ENCODE peak calls at places on chromosomes 6 and 20, in six cellular contexts. One of them, this sample, is unnamed.
A peak's percentile ranks its signal among the peaks of the same experiment; 100 is the strongest.

GRCh38 chr20:59772931-59773913 is 160.2 kb downstream of the SYCP2 start:
- DNase-seq in neural progenitor cell: no peak
- DNase-seq in IMR-90: no peak
- DNase-seq in CD8-positive, alpha-beta T cell: no peak
- DNase-seq in fibroblast of mammary gland: no peak
- DNase-seq in A673: no peak
- DNase-seq in this sample: no peak

GRCh38 chr20:2757001-2757400 is 43.4 kb downstream of the CPXM1 start:
- DNase-seq in neural progenitor cell: no peak
- DNase-seq in IMR-90: no peak
- DNase-seq in CD8-positive, alpha-beta T cell: no peak
- DNase-seq in fibroblast of mammary gland: no peak
- DNase-seq in A673: no peak
- DNase-seq in this sample: no peak

GRCh38 chr6:12077021-12077420 is 64.9 kb downstream of the HIVEP1 start:
- DNase-seq in neural progenitor cell: no peak
- DNase-seq in IMR-90: no peak
- DNase-seq in CD8-positive, alpha-beta T cell: no peak
- DNase-seq in fibroblast of mammary gland: no peak
- DNase-seq in A673: no peak
- DNase-seq in this sample: no peak

GRCh38 chr6:107218142-107218541 is 102.8 kb upstream of the BEND3 start:
- DNase-seq in neural progenitor cell: no peak
- DNase-seq in IMR-90: no peak
- DNase-seq in CD8-positive, alpha-beta T cell: no peak
- DNase-seq in fibroblast of mammary gland: no peak
- DNase-seq in A673: no peak
- DNase-seq in this sample: no peak

GRCh38 chr20:8790442-8791074 is 278.3 kb upstream of the PLCB4 start:
- DNase-seq in neural progenitor cell: peak; percentile 58
- DNase-seq in IMR-90: peak; percentile 60
- DNase-seq in CD8-positive, alpha-beta T cell: no peak
- DNase-seq in fibroblast of mammary gland: peak; percentile 62
- DNase-seq in A673: peak; percentile 62
- DNase-seq in this sample: peak; percentile 74

GRCh38 chr6:33277663-33278391 is 904 bp downstream of the B3GALT4 start:
- DNase-seq in neural progenitor cell: peak; percentile 29
- DNase-seq in IMR-90: no peak
- DNase-seq in CD8-positive, alpha-beta T cell: peak; percentile 39
- DNase-seq in fibroblast of mammary gland: no peak
- DNase-seq in A673: peak; percentile 45
- DNase-seq in this sample: no peak

GRCh38 chr6:150395388-150396009 is 26.7 kb downstream of the IYD start:
- DNase-seq in neural progenitor cell: peak; percentile 80
- DNase-seq in IMR-90: peak; percentile 51
- DNase-seq in CD8-positive, alpha-beta T cell: peak; percentile 17
- DNase-seq in fibroblast of mammary gland: peak; percentile 58
- DNase-seq in A673: peak; percentile 82
- DNase-seq in this sample: peak; percentile 76

GRCh38 chr20:38434310-38434741 is 802 bp downstream of the SNHG17 start:
- DNase-seq in neural progenitor cell: peak; percentile 42
- DNase-seq in IMR-90: peak; percentile 23
- DNase-seq in CD8-positive, alpha-beta T cell: peak; percentile 35
- DNase-seq in fibroblast of mammary gland: no peak
- DNase-seq in A673: peak; percentile 23
- DNase-seq in this sample: peak; percentile 46

GRCh38 chr20:32539063-32539816 is 45.9 kb downstream of the NOL4L start:
- DNase-seq in neural progenitor cell: no peak
- DNase-seq in IMR-90: no peak
- DNase-seq in CD8-positive, alpha-beta T cell: no peak
- DNase-seq in fibroblast of mammary gland: no peak
- DNase-seq in A673: no peak
- DNase-seq in this sample: no peak

GRCh38 chr6:102619585-102619984 is 1226.1 kb downstream of the GRIK2 start:
- DNase-seq in neural progenitor cell: peak; percentile 32
- DNase-seq in IMR-90: peak; percentile 1
- DNase-seq in CD8-positive, alpha-beta T cell: no peak
- DNase-seq in fibroblast of mammary gland: peak; percentile 0
- DNase-seq in A673: peak; percentile 65
- DNase-seq in this sample: peak; percentile 17

GRCh38 chr6:120534954-120535353 is 799.3 kb downstream of the TBC1D32 start:
- DNase-seq in neural progenitor cell: no peak
- DNase-seq in IMR-90: no peak
- DNase-seq in CD8-positive, alpha-beta T cell: no peak
- DNase-seq in fibroblast of mammary gland: no peak
- DNase-seq in A673: no peak
- DNase-seq in this sample: no peak

GRCh38 chr6:32196682-32197616 is 4.5 kb upstream of the GPSM3 start:
- DNase-seq in neural progenitor cell: peak; percentile 29
- DNase-seq in IMR-90: peak; percentile 12
- DNase-seq in CD8-positive, alpha-beta T cell: no peak
- DNase-seq in fibroblast of mammary gland: no peak
- DNase-seq in A673: no peak
- DNase-seq in this sample: no peak

GRCh38 chr20:16647875-16648597 is 74.8 kb upstream of the KIF16B start:
- DNase-seq in neural progenitor cell: no peak
- DNase-seq in IMR-90: no peak
- DNase-seq in CD8-positive, alpha-beta T cell: no peak
- DNase-seq in fibroblast of mammary gland: no peak
- DNase-seq in A673: no peak
- DNase-seq in this sample: no peak

GRCh38 chr6:34179106-34179720 is 33.3 kb upstream of the GRM4 start:
- DNase-seq in neural progenitor cell: no peak
- DNase-seq in IMR-90: no peak
- DNase-seq in CD8-positive, alpha-beta T cell: no peak
- DNase-seq in fibroblast of mammary gland: no peak
- DNase-seq in A673: no peak
- DNase-seq in this sample: no peak

GRCh38 chr6:71364910-71365542 is 76.4 kb downstream of the OGFRL1 start:
- DNase-seq in neural progenitor cell: no peak
- DNase-seq in IMR-90: peak; percentile 20
- DNase-seq in CD8-positive, alpha-beta T cell: no peak
- DNase-seq in fibroblast of mammary gland: no peak
- DNase-seq in A673: no peak
- DNase-seq in this sample: peak; percentile 31

GRCh38 chr6:29968130-29968529 is 25.8 kb downstream of the HLA-A start:
- DNase-seq in neural progenitor cell: no peak
- DNase-seq in IMR-90: peak; percentile 41
- DNase-seq in CD8-positive, alpha-beta T cell: no peak
- DNase-seq in fibroblast of mammary gland: peak; percentile 36
- DNase-seq in A673: no peak
- DNase-seq in this sample: peak; percentile 30

GRCh38 chr20:62378215-62378614 is 8.7 kb upstream of the RPS21 start:
- DNase-seq in neural progenitor cell: no peak
- DNase-seq in IMR-90: no peak
- DNase-seq in CD8-positive, alpha-beta T cell: no peak
- DNase-seq in fibroblast of mammary gland: no peak
- DNase-seq in A673: no peak
- DNase-seq in this sample: no peak

GRCh38 chr20:33992145-33992922 is 1.4 kb upstream of the RALY start:
- DNase-seq in neural progenitor cell: no peak
- DNase-seq in IMR-90: peak; percentile 54
- DNase-seq in CD8-positive, alpha-beta T cell: no peak
- DNase-seq in fibroblast of mammary gland: peak; percentile 41
- DNase-seq in A673: no peak
- DNase-seq in this sample: peak; percentile 46

GRCh38 chr20:44247131-44247571 is at the start of gene GDAP1L1:
- DNase-seq in neural progenitor cell: peak; percentile 77
- DNase-seq in IMR-90: no peak
- DNase-seq in CD8-positive, alpha-beta T cell: no peak
- DNase-seq in fibroblast of mammary gland: no peak
- DNase-seq in A673: no peak
- DNase-seq in this sample: no peak

GRCh38 chr20:33352258-33353012 is 48.9 kb downstream of the CDK5RAP1 start:
- DNase-seq in neural progenitor cell: no peak
- DNase-seq in IMR-90: no peak
- DNase-seq in CD8-positive, alpha-beta T cell: no peak
- DNase-seq in fibroblast of mammary gland: no peak
- DNase-seq in A673: no peak
- DNase-seq in this sample: no peak

GRCh38 chr20:45345104-45345936 is 2.9 kb downstream of the SDC4 start:
- DNase-seq in neural progenitor cell: no peak
- DNase-seq in IMR-90: no peak
- DNase-seq in CD8-positive, alpha-beta T cell: no peak
- DNase-seq in fibroblast of mammary gland: no peak
- DNase-seq in A673: no peak
- DNase-seq in this sample: no peak

DNA sequence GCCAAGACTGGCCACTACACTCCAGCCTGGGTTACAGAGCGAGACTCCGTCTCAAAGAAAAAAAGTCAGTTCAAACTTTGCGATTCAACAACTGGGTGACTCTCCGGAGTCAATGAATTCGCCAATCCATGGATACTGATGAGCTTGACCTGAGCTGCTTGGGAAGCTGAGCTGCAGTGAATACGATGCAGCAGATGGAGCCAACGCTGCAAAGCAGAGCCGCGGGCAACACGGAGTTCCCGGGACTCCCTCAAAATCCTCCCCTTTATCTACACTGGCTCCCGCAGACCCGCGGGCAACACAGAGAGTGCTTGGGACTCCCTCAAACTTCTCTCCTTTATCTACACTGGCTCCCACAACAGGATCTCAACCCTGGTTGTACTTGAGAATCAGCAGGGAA is 62.6 kb upstream of the SALL4 start:
- DNase-seq in neural progenitor cell: no peak
- DNase-seq in IMR-90: no peak
- DNase-seq in CD8-positive, alpha-beta T cell: no peak
- DNase-seq in fibroblast of mammary gland: no peak
- DNase-seq in A673: no peak
- DNase-seq in this sample: no peak
- TF ChIP-seq CTCF in neural progenitor cell: no peak
- TF ChIP-seq CTCF in IMR-90: no peak
- TF ChIP-seq CTCF in CD8-positive, alpha-beta T cell: no peak
- TF ChIP-seq CTCF in fibroblast of mammary gland: no peak
- TF ChIP-seq CTCF in A673: no peak
- TF ChIP-seq CTCF in this sample: no peak

GRCh38 chr6:42711930-42712329 is 10.5 kb downstream of the PRPH2 start:
- DNase-seq in neural progenitor cell: no peak
- DNase-seq in IMR-90: no peak
- DNase-seq in CD8-positive, alpha-beta T cell: no peak
- DNase-seq in fibroblast of mammary gland: no peak
- DNase-seq in A673: no peak
- DNase-seq in this sample: no peak
- H3K4me3 ChIP-seq in neural progenitor cell: no peak overlapping the region
- H3K4me3 ChIP-seq in IMR-90: no peak overlapping the region
- H3K4me3 ChIP-seq in CD8-positive, alpha-beta T cell: no peak overlapping the region
- H3K4me3 ChIP-seq in fibroblast of mammary gland: no peak overlapping the region
- H3K4me3 ChIP-seq in A673: no peak overlapping the region
- H3K4me3 ChIP-seq in this sample: no peak overlapping the region

DNA sequence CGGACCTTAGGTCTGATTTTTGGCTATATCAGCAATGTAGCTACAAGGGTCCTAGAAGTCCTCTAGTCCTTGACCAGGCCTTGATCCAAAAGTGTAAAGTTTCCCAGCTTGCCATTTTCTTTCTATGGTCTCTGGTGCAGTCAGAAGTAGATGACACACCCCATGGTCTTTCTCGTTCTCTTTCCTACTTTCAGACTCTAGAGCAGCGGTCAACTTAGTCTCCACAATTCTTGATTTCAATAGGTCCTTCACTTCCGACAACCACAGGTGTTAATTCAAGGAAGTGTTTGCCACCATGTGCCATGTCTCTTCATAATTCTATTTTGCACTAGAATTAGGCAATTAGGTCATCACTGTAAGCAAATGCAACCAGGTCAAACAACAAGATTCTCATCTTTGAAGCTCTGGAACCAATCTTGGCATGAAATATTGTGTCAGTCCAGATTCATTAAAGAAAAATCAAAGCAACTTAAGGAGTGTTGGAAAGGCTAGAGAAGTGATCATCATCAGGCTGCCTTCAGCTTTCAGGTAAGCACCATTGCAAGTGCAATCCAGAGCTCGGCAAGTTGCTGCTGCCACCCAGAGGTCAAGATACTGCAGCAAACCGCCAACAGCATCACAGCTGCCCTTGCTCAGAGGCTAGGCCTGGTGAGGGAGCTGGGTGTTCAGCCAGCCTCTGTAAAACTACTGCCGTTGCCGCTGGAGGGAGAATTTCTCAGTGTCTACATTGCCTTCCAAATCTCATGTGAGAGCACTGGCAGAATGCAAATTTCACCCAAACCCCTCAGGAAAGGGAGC is 5.6 kb upstream of the SYNE1 start:
- DNase-seq in neural progenitor cell: peak; percentile 77
- DNase-seq in IMR-90: peak; percentile 55
- DNase-seq in CD8-positive, alpha-beta T cell: peak; percentile 40
- DNase-seq in fibroblast of mammary gland: peak; percentile 49
- DNase-seq in A673: peak; percentile 66
- DNase-seq in this sample: peak; percentile 69
- TF ChIP-seq CTCF in neural progenitor cell: peak; percentile 67
- TF ChIP-seq CTCF in IMR-90: peak; percentile 53
- TF ChIP-seq CTCF in CD8-positive, alpha-beta T cell: peak; percentile 15
- TF ChIP-seq CTCF in fibroblast of mammary gland: peak; percentile 47
- TF ChIP-seq CTCF in A673: peak; percentile 70
- TF ChIP-seq CTCF in this sample: peak; percentile 64

DNA sequence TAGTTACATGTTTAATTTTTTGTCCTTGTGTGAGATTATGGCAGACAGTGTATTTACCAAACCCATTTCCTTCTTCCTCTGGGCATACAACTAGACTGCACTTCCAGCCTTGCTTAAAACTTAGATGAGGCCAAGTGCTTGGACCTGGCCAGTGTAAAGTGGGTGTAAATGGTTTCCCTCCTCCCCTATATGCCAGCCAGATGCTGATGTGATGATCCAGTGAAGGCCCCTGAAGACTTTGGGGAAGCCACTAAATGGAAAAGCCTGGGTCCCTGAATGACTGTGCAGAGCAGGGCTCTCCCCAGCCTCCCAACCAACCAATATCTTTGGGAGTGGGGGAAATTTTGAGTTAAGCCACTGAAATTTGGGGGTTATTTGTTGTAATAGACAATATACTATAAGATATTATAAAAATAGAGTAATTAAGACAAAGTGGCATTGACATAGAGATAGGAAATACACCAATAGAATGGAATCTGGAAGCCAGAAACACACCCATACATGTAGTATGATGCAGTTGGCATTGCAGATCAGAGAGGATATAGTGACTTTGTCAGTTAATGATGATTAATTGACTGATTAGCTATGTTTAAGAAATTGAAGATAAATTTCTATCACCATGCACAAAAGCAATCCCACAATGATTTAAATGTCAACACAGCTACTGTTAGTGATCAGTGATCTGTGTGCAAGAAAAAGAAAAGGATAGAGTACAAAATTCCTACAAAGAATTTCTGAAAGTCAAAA is 10.4 kb upstream of the SNX9 start:
- DNase-seq in neural progenitor cell: no peak
- DNase-seq in IMR-90: no peak
- DNase-seq in CD8-positive, alpha-beta T cell: no peak
- DNase-seq in fibroblast of mammary gland: no peak
- DNase-seq in A673: no peak
- DNase-seq in this sample: no peak
- H3K4me3 ChIP-seq in neural progenitor cell: no peak overlapping the region
- H3K4me3 ChIP-seq in IMR-90: no peak overlapping the region
- H3K4me3 ChIP-seq in CD8-positive, alpha-beta T cell: no peak overlapping the region
- H3K4me3 ChIP-seq in fibroblast of mammary gland: no peak overlapping the region
- H3K4me3 ChIP-seq in A673: no peak overlapping the region
- H3K4me3 ChIP-seq in this sample: no peak overlapping the region

GRCh38 chr6:39375405-39375804 is 52.9 kb upstream of the KCNK16 start:
- DNase-seq in neural progenitor cell: no peak
- DNase-seq in IMR-90: no peak
- DNase-seq in CD8-positive, alpha-beta T cell: no peak
- DNase-seq in fibroblast of mammary gland: no peak
- DNase-seq in A673: no peak
- DNase-seq in this sample: no peak
- TF ChIP-seq CTCF in neural progenitor cell: no peak
- TF ChIP-seq CTCF in IMR-90: no peak
- TF ChIP-seq CTCF in CD8-positive, alpha-beta T cell: no peak
- TF ChIP-seq CTCF in fibroblast of mammary gland: no peak
- TF ChIP-seq CTCF in A673: no peak
- TF ChIP-seq CTCF in this sample: no peak

GRCh38 chr20:53660947-53661381 is 67.3 kb upstream of the ZNF217 start:
- DNase-seq in neural progenitor cell: no peak
- DNase-seq in IMR-90: peak; percentile 9
- DNase-seq in CD8-positive, alpha-beta T cell: no peak
- DNase-seq in fibroblast of mammary gland: peak; percentile 59
- DNase-seq in A673: peak; percentile 30
- DNase-seq in this sample: no peak
- H3K4me3 ChIP-seq in neural progenitor cell: no peak overlapping the region
- H3K4me3 ChIP-seq in IMR-90: no peak overlapping the region
- H3K4me3 ChIP-seq in CD8-positive, alpha-beta T cell: peak overlapping the region; percentile 61
- H3K4me3 ChIP-seq in fibroblast of mammary gland: no peak overlapping the region
- H3K4me3 ChIP-seq in A673: no peak overlapping the region
- H3K4me3 ChIP-seq in this sample: no peak overlapping the region

This sample was measured in choroid plexus epithelial cell.